ENCODE peak calls at places on chromosomes 16 and 17, in ten cellular contexts. M is cardiac muscle cell, A is body of pancreas, W is astrocyte of the cerebellum, Y is nucleus accumbens, E is progenitor cell of endocrine pancreas, B is NCI-H2171, I is Daoy, V is WTC11, D is Calu3. S is an unnamed sample.

GRCh38 chr17:412211-413015 is 59.8 kb upstream of the RPH3AL start:
- DNase-seq in V (peak), B (peak), D (peak), Y (no peak), M (peak), I (peak), E (no peak), W (peak), A (peak), S (peak)

GRCh38 chr16:48879173-48879926 is 269.4 kb upstream of the N4BP1 start:
- DNase-seq in V (no peak), I (no peak), W (no peak), A (no peak), Y (no peak), D (no peak), M (no peak), E (no peak), B (no peak), S (no peak)

GRCh38 chr16:85259831-85260165 is 147.5 kb upstream of the CIBAR2 start:
- DNase-seq in E (no peak), I (no peak), D (no peak), A (no peak), W (no peak), Y (no peak), M (no peak), B (peak), V (no peak), S (no peak)

GRCh38 chr16:10085078-10085798 is 97.0 kb downstream of the GRIN2A start:
- DNase-seq in D (no peak), I (no peak), E (no peak), B (no peak), V (no peak), Y (no peak), W (no peak), A (no peak), M (no peak), S (no peak)

GRCh38 chr17:68353121-68353521 is 61.8 kb downstream of the ARSG start:
- DNase-seq in E (no peak), I (no peak), Y (no peak), D (no peak), M (peak), B (no peak), W (no peak), A (no peak), V (no peak), S (no peak)

GRCh38 chr16:35746281-35746962 is 2287.0 kb downstream of the TP53TG3F start:
- DNase-seq in A (no peak), D (no peak), M (no peak), V (no peak), Y (no peak), E (no peak), W (no peak), I (no peak), B (no peak), S (no peak)

GRCh38 chr17:80937501-80938356 is 53.9 kb upstream of the CHMP6 start:
- DNase-seq in V (peak), E (no peak), B (no peak), A (no peak), Y (no peak), M (no peak), W (no peak), D (no peak), I (no peak), S (no peak)

GRCh38 chr17:31926100-31926729 is 10.6 kb upstream of the SUZ12 start:
- DNase-seq in V (no peak), D (no peak), M (no peak), B (no peak), A (no peak), W (no peak), I (no peak), Y (no peak), E (no peak), S (no peak)

GRCh38 chr16:72569677-72570076 is 397.7 kb upstream of the PMFBP1 start:
- DNase-seq in M (no peak), B (no peak), E (no peak), Y (no peak), I (no peak), A (no peak), V (no peak), D (no peak), W (no peak), S (no peak)

GRCh38 chr17:30217746-30218245 is 17.7 kb downstream of the SLC6A4 start:
- DNase-seq in M (no peak), D (no peak), A (no peak), E (no peak), V (no peak), W (no peak), B (no peak), Y (no peak), I (no peak), S (no peak)

GRCh38 chr17:80446645-80447405 is 29.6 kb downstream of the NPTX1 start:
- DNase-seq in V (no peak), B (peak), E (no peak), Y (no peak), A (no peak), W (no peak), M (no peak), D (no peak), I (no peak), S (no peak)

GRCh38 chr16:81005644-81006471 is 827 bp downstream of the CMC2 start:
- DNase-seq in W (no peak), I (no peak), V (no peak), Y (no peak), B (peak), E (peak), M (peak), A (no peak), D (no peak), S (no peak)

GRCh38 chr17:5826384-5826783 is 242.1 kb upstream of the NLRP1 start:
- DNase-seq in Y (no peak), B (no peak), D (no peak), A (no peak), M (no peak), E (no peak), I (peak), W (no peak), V (no peak), S (no peak)

GRCh38 chr16:47461598-47462266 is 601 bp downstream of the PHKB start:
- DNase-seq in B (no peak), M (peak), I (peak), A (peak), D (peak), W (no peak), Y (no peak), V (no peak), E (no peak), S (peak)

GRCh38 chr17:63476494-63476856 is 386 bp upstream of the ACE start:
- DNase-seq in W (no peak), Y (no peak), A (no peak), V (peak), D (peak), M (peak), B (peak), I (peak), E (peak), S (peak)

GRCh38 chr17:8960325-8961144 is 5.0 kb downstream of the PIK3R5 start:
- DNase-seq in A (no peak), Y (no peak), E (no peak), V (no peak), B (no peak), I (no peak), W (no peak), D (no peak), M (no peak), S (no peak)

GRCh38 chr16:48317614-48318013 is 67.6 kb downstream of the SIAH1 start:
- DNase-seq in E (no peak), A (no peak), M (peak), B (no peak), Y (no peak), I (peak), D (peak), W (peak), V (no peak), S (no peak)

GRCh38 chr17:39186481-39187002 is 10.9 kb downstream of the CACNB1 start:
- DNase-seq in V (no peak), E (no peak), I (no peak), Y (no peak), B (no peak), A (no peak), M (no peak), D (no peak), W (no peak), S (no peak)

GRCh38 chr17:40707720-40708119 is 4.2 kb upstream of the KRT24 start:
- DNase-seq in W (no peak), E (no peak), V (no peak), D (peak), I (no peak), A (peak), Y (no peak), B (no peak), M (no peak), S (no peak)

GRCh38 chr16:87461466-87461975 is 31.3 kb downstream of the ZCCHC14 start:
- DNase-seq in V (peak), W (no peak), E (peak), M (peak), B (peak), I (peak), A (peak), Y (no peak), D (peak), S (no peak)

GRCh38 chr17:43840814-43841213 is 6.2 kb upstream of the CD300LG start:
- DNase-seq in D (peak), I (peak), V (no peak), Y (no peak), W (no peak), A (no peak), M (peak), E (no peak), B (no peak), S (no peak)

GRCh38 chr17:6084226-6085161 is 14.3 kb downstream of the WSCD1 start:
- DNase-seq in B (no peak), M (no peak), E (no peak), W (peak), I (no peak), Y (peak), V (no peak), A (no peak), D (no peak), S (no peak)

GRCh38 chr17:74798239-74798707 is 22.1 kb upstream of the NAT9 start:
- DNase-seq in I (peak), V (no peak), B (no peak), M (no peak), W (no peak), E (no peak), D (no peak), A (no peak), Y (no peak), S (no peak)

GRCh38 chr17:29358421-29358820 is 31.7 kb upstream of the TAOK1 start:
- DNase-seq in A (no peak), Y (no peak), E (no peak), M (peak), B (no peak), I (peak), W (no peak), V (no peak), D (no peak), S (no peak)